ENCODE peak calls at places on chromosomes 11 and 22, in eight cellular contexts. H is colonic mucosa, Z is ovary, E is prostate gland, V is AG10803, T is AG04449, A is Calu3, Y is keratinocyte. P is an unnamed sample.

GRCh38 chr11:76787911-76788596 is 4.9 kb downstream of the TSKU start:
- DNase-seq in T (no peak), V (peak; percentile 69), Z (peak; percentile 64), E (no peak), A (peak; percentile 40), Y (no peak), H (peak; percentile 52), P (no peak)

GRCh38 chr11:32751381-32751780 is 43.1 kb downstream of the CCDC73 start:
- DNase-seq in Y (no peak), T (no peak), V (no peak), E (no peak), H (no peak), A (no peak), Z (no peak), P (no peak)

GRCh38 chr22:47328550-47329243 is 566.2 kb downstream of the TBC1D22A start:
- DNase-seq in E (no peak), Z (no peak), Y (peak; percentile 11), V (peak; percentile 92), T (peak; percentile 68), A (peak; percentile 82), H (no peak), P (no peak)

GRCh38 chr22:44211946-44212930 is 31.5 kb downstream of the PARVG start:
- DNase-seq in A (no peak), V (peak; percentile 74), T (no peak), E (no peak), Z (no peak), H (no peak), Y (no peak), P (no peak)

GRCh38 chr11:65555693-65556231 is 2.4 kb downstream of the LTBP3 start:
- DNase-seq in T (no peak), H (peak; percentile 46), Y (no peak), E (no peak), V (peak; percentile 95), Z (no peak), A (peak; percentile 89), P (no peak)

GRCh38 chr11:41494716-41495115 is 35.3 kb upstream of the LRRC4C start:
- DNase-seq in Z (no peak), T (no peak), Y (no peak), E (no peak), A (no peak), V (no peak), H (no peak), P (no peak)

GRCh38 chr11:114149689-114150407 is 90.3 kb downstream of the ZBTB16 start:
- DNase-seq in A (no peak), T (no peak), V (no peak), Y (no peak), H (no peak), E (no peak), Z (no peak), P (no peak)

GRCh38 chr22:45476814-45477213 is 25.9 kb upstream of the FBLN1 start:
- DNase-seq in Y (no peak), V (peak; percentile 67), T (no peak), A (no peak), E (no peak), H (no peak), Z (peak; percentile 30), P (no peak)

GRCh38 chr11:12841946-12842630 is 167.0 kb upstream of the RASSF10 start:
- DNase-seq in A (peak; percentile 37), T (no peak), E (peak; percentile 28), V (peak; percentile 83), Z (peak; percentile 61), H (no peak), Y (no peak), P (peak; percentile 22)

GRCh38 chr22:37020192-37020479 is 594 bp downstream of the MPST start:
- DNase-seq in E (peak; percentile 62), V (peak; percentile 56), T (no peak), H (peak; percentile 80), A (no peak), Z (no peak), Y (no peak), P (no peak)

GRCh38 chr22:46280999-46281623 is 13.3 kb downstream of the TTC38 start:
- DNase-seq in T (no peak), V (no peak), E (no peak), Z (no peak), A (no peak), Y (no peak), H (no peak), P (no peak)

GRCh38 chr11:75239551-75240290 is 853 bp upstream of the TPBGL start:
- DNase-seq in A (no peak), Y (no peak), E (no peak), H (no peak), T (no peak), V (no peak), Z (no peak), P (no peak)

GRCh38 chr11:69442012-69442806 is 39.3 kb upstream of the LINC01488 start:
- DNase-seq in H (no peak), V (peak; percentile 23), A (no peak), Y (peak; percentile 49), Z (peak; percentile 3), E (no peak), T (no peak), P (no peak)

GRCh38 chr11:26350002-26350401 is 18.1 kb downstream of the ANO3 start:
- DNase-seq in Z (no peak), T (no peak), H (no peak), E (no peak), A (no peak), V (no peak), Y (no peak), P (no peak)

GRCh38 chr11:66914505-66914904 is 43.7 kb downstream of the PC start:
- DNase-seq in V (no peak), Y (no peak), E (no peak), T (no peak), Z (no peak), A (no peak), H (no peak), P (no peak)

GRCh38 chr11:66915866-66916265 is 42.3 kb downstream of the PC start:
- DNase-seq in E (no peak), H (peak; percentile 34), Y (no peak), T (no peak), A (no peak), V (no peak), Z (no peak), P (no peak)

GRCh38 chr11:66912963-66913362 is 45.2 kb downstream of the PC start:
- DNase-seq in Z (no peak), E (no peak), H (no peak), Y (no peak), T (no peak), V (no peak), A (no peak), P (no peak)

GRCh38 chr11:66912361-66912760 is 45.8 kb downstream of the PC start:
- DNase-seq in A (no peak), T (no peak), Y (no peak), Z (no peak), H (no peak), V (no peak), E (no peak), P (no peak)

GRCh38 chr11:66915046-66915832 is 42.9 kb downstream of the PC start:
- DNase-seq in A (no peak), H (no peak), Y (no peak), V (no peak), E (no peak), Z (no peak), T (no peak), P (no peak)
- TF ChIP-seq CTCF in A (no peak), H (no peak), Y (no peak), V (no peak), E (no peak), Z (no peak), T (no peak), P (no peak)

GRCh38 chr11:97336064-97336463 is 946.3 kb downstream of the JRKL start:
- DNase-seq in A (no peak), H (no peak), E (no peak), Z (no peak), Y (no peak), T (no peak), V (no peak), P (no peak)

GRCh38 chr11:97332271-97332670 is 942.5 kb downstream of the JRKL start:
- DNase-seq in Z (no peak), V (no peak), T (no peak), E (no peak), A (no peak), Y (no peak), H (no peak), P (no peak)
- TF ChIP-seq CTCF in Z (no peak), V (no peak), T (no peak), E (no peak), A (no peak), Y (no peak), H (no peak), P (no peak)

GRCh38 chr11:298406-299065 is 790 bp downstream of the IFITM5 start:
- DNase-seq in E (no peak), A (no peak), Z (peak; percentile 27), Y (no peak), V (no peak), H (no peak), T (no peak), P (no peak)

GRCh38 chr11:299081-299891 is at the start of gene IFITM5:
- DNase-seq in V (no peak), E (no peak), H (no peak), A (no peak), Z (peak; percentile 26), Y (no peak), T (no peak), P (no peak)

GRCh38 chr11:297666-298405 is 1.5 kb downstream of the IFITM5 start:
- DNase-seq in E (no peak), T (no peak), V (peak; percentile 68), Y (no peak), A (no peak), Z (peak; percentile 15), H (no peak), P (no peak)

GRCh38 chr11:296976-297665 is 2.2 kb downstream of the IFITM5 start:
- DNase-seq in Z (peak; percentile 16), A (no peak), H (no peak), Y (no peak), E (no peak), T (no peak), V (peak; percentile 62), P (no peak)

DNA sequence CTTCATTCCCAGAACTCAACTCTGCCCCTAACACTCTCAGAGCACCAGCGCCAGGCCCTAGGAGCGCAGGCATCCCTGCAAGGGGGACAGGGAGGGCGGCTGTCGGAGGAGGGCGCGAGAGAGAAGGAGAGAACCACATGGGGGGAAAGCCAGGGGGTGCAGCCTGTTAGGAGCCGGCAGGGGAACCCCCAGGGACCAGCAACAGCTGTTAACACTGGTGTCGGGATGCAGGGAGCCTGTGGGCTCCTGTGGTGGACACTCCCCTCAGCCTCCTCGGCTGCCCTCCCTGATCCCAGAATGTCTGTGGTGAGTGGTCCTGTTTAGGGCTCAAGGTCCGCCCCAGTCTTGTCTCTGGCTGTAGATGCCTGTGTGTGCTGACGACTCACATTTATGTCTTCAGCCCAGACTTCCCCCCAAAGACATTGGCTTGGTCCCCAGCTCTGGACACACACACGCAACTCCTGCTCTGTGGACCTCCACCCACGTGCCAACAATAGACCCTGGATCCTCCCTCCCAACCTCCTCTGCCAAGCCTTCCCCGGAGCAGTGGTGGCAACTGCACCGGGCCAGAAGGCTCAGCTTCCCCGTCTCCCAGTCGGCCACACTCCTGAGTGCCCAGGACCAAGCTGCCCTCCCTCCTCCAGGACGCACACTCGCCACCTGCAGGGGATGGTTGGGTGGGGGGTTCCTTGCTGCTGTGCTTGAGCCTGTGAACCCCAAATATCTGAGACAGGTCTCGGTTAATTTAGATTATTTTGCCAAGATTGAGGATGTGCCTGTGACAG is 817 bp upstream of the IFITM5 start:
- DNase-seq in Z (peak; percentile 22), E (no peak), Y (no peak), A (no peak), T (no peak), V (no peak), H (no peak), P (no peak)
- TF ChIP-seq CTCF in Z (no peak), E (no peak), Y (no peak), A (no peak), T (peak; percentile 33), V (peak; percentile 21), H (no peak), P (no peak)

GRCh38 chr11:22331771-22332170 is 6.4 kb upstream of the SLC17A6 start:
- DNase-seq in V (no peak), Z (no peak), A (no peak), T (no peak), H (no peak), Y (no peak), E (no peak), P (no peak)
- TF ChIP-seq CTCF in V (no peak), Z (no peak), A (no peak), T (no peak), H (no peak), Y (no peak), E (no peak), P (peak; percentile 15)

P was measured in endothelial cell.